ENCODE peak calls at places on chromosomes 3 and 15, in five cellular contexts. H is fibroblast of mammary gland; X is activated naive CD4-positive, alpha-beta T cell treated with anti-CD3 and anti-CD28 coated beads, Interleukin-2, amount 10 ng/mL, durations not matched to agents 7 days and 5 days; L is left ventricle myocardium inferior; N is NCI-H1105. Y is an unnamed sample.

GRCh38 chr15:95538693-95539092 is 791.8 kb upstream of the NR2F2 start:
- DNase-seq in N (no peak), L (no peak), H (no peak), X (no peak), Y (no peak)

GRCh38 chr3:194323785-194324735 is 27.1 kb downstream of the CPN2 start:
- DNase-seq in X (peak), L (peak), H (peak), N (no peak), Y (no peak)

GRCh38 chr3:84066920-84067319 is 891.9 kb upstream of the CADM2 start:
- DNase-seq in X (no peak), N (no peak), H (no peak), L (no peak), Y (no peak)

GRCh38 chr3:151439652-151440125 is 21.2 kb downstream of the IGSF10 start:
- DNase-seq in H (peak), N (peak), X (no peak), L (no peak), Y (no peak)

GRCh38 chr3:124407260-124407659 is 323.0 kb upstream of the UMPS start:
- DNase-seq in H (no peak), X (no peak), N (no peak), L (no peak), Y (no peak)

GRCh38 chr15:31302778-31303433 is 23.7 kb upstream of the KLF13 start:
- DNase-seq in X (no peak), L (no peak), H (no peak), N (no peak), Y (no peak)

GRCh38 chr3:42661593-42662022 is 8.1 kb downstream of the ZBTB47 start:
- DNase-seq in N (no peak), X (no peak), H (no peak), L (no peak), Y (no peak)

GRCh38 chr3:196528639-196529233 is 13.6 kb upstream of the SMCO1 start:
- DNase-seq in L (peak), X (peak), H (peak), N (peak), Y (no peak)

GRCh38 chr3:95607926-95608325 is 1206.5 kb upstream of the EPHA6 start:
- DNase-seq in X (no peak), N (no peak), L (no peak), H (no peak), Y (no peak)

GRCh38 chr3:184234224-184234623 is 4.8 kb downstream of the VWA5B2 start:
- DNase-seq in N (no peak), H (peak), X (no peak), L (no peak), Y (no peak)

GRCh38 chr15:58357529-58358476 is 74.0 kb upstream of the LIPC start:
- DNase-seq in N (no peak), H (peak), X (peak), L (no peak), Y (no peak)

GRCh38 chr15:31840849-31841476 is 189.4 kb upstream of the CHRNA7 start:
- DNase-seq in X (no peak), L (peak), H (no peak), N (no peak), Y (no peak)

GRCh38 chr15:41219381-41219780 is 11.2 kb downstream of the EXD1 start:
- DNase-seq in L (no peak), X (no peak), H (no peak), N (no peak), Y (no peak)

GRCh38 chr15:78957416-78958093 is 12.7 kb upstream of the CTSH start:
- DNase-seq in X (no peak), N (no peak), H (no peak), L (no peak), Y (no peak)

GRCh38 chr3:101976473-101976872 is 127.2 kb downstream of the NFKBIZ start:
- DNase-seq in X (no peak), L (no peak), H (peak), N (no peak), Y (no peak)

GRCh38 chr15:42084465-42085235 is 9.7 kb downstream of the PLA2G4D start:
- DNase-seq in L (peak), X (peak), N (no peak), H (peak), Y (no peak)

GRCh38 chr3:44995142-44995770 is 19.2 kb downstream of the EXOSC7 start:
- DNase-seq in H (peak), N (peak), X (no peak), L (no peak), Y (no peak)

GRCh38 chr15:57215371-57215770 is 160.9 kb upstream of the CGNL1 start:
- DNase-seq in X (no peak), N (no peak), H (no peak), L (no peak), Y (no peak)

GRCh38 chr3:50930371-50931208 is 255.9 kb downstream of the DOCK3 start:
- DNase-seq in L (no peak), X (no peak), N (no peak), H (no peak), Y (no peak)

GRCh38 chr3:31185004-31185357 is 290.5 kb upstream of the GADL1 start:
- DNase-seq in N (no peak), L (no peak), X (no peak), H (peak), Y (no peak)

GRCh38 chr3:192611411-192611810 is 115.9 kb downstream of the FGF12 start:
- DNase-seq in L (no peak), H (no peak), X (no peak), N (no peak), Y (no peak)

GRCh38 chr15:41923424-41923999 is 29.7 kb upstream of the SPTBN5 start:
- DNase-seq in N (no peak), H (no peak), X (no peak), L (no peak), Y (no peak)

GRCh38 chr3:119555309-119555735 is 4.1 kb downstream of the CD80 start:
- DNase-seq in L (peak), X (no peak), N (no peak), H (no peak), Y (no peak)

GRCh38 chr15:62063851-62064635 is 2.7 kb upstream of the C2CD4A start:
- DNase-seq in N (no peak), L (no peak), X (no peak), H (no peak), Y (no peak)

GRCh38 chr15:81303241-81304225 is 20.4 kb downstream of the STARD5 start:
- DNase-seq in N (no peak), X (no peak), L (no peak), H (no peak), Y (no peak)

GRCh38 chr3:119235151-119235550 is 5.5 kb downstream of the B4GALT4 start:
- DNase-seq in H (peak), L (no peak), X (no peak), N (no peak), Y (no peak)

GRCh38 chr3:2822611-2823010 is 287.6 kb downstream of the IL5RA start:
- DNase-seq in N (no peak), X (no peak), H (no peak), L (no peak), Y (no peak)

GRCh38 chr3:130857336-130858026 is 36.4 kb upstream of the ATP2C1 start:
- DNase-seq in N (no peak), H (no peak), X (no peak), L (no peak), Y (no peak)

GRCh38 chr3:171712168-171712938 is 97.9 kb downstream of the PLD1 start:
- DNase-seq in L (no peak), X (no peak), H (peak), N (no peak), Y (no peak)

GRCh38 chr3:33482126-33482525 is 41.9 kb upstream of the UBP1 start:
- DNase-seq in X (no peak), N (no peak), H (peak), L (no peak), Y (no peak)

GRCh38 chr3:177606891-177607290 is 409.6 kb upstream of the TBL1XR1 start:
- DNase-seq in H (no peak), N (no peak), X (no peak), L (no peak), Y (no peak)

GRCh38 chr15:31459011-31459748 is 132.5 kb downstream of the KLF13 start:
- DNase-seq in H (peak), N (no peak), X (peak), L (no peak), Y (no peak)

GRCh38 chr3:97823081-97823480 is 1.3 kb downstream of the CRYBG3 start:
- DNase-seq in X (no peak), H (no peak), L (no peak), N (no peak), Y (no peak)

GRCh38 chr15:100703032-100703578 is 100.7 kb downstream of the ASB7 start:
- DNase-seq in L (no peak), N (no peak), X (no peak), H (peak), Y (no peak)

GRCh38 chr15:85620321-85621044 is 174.2 kb downstream of the KLHL25 start:
- DNase-seq in H (peak), X (no peak), N (no peak), L (no peak), Y (no peak)

GRCh38 chr3:134055661-134056060 is 25.9 kb upstream of the SLCO2A1 start:
- DNase-seq in H (no peak), L (no peak), N (no peak), X (no peak), Y (no peak)

Y was measured in NCI-H2107.